ENCODE peak calls at places on chromosome 17, in six cellular contexts. One of them, this sample, is unnamed.

GRCh38 chr17:75635610-75636202 is 2.5 kb downstream of the SMIM5 start:
- DNase-seq in AG10803: no peak
- DNase-seq in smooth muscle cell of the brain vasculature: no peak
- DNase-seq in activated CD4-positive, alpha-beta T cell treated with anti-CD3 and anti-CD28 coated beads for 24 hours: no peak
- DNase-seq in epithelial cell of prostate: no peak
- DNase-seq in left ventricle myocardium superior: peak
- DNase-seq in this sample: no peak

GRCh38 chr17:416293-417206 is 63.9 kb upstream of the RPH3AL start:
- DNase-seq in AG10803: no peak
- DNase-seq in smooth muscle cell of the brain vasculature: no peak
- DNase-seq in activated CD4-positive, alpha-beta T cell treated with anti-CD3 and anti-CD28 coated beads for 24 hours: no peak
- DNase-seq in epithelial cell of prostate: no peak
- DNase-seq in left ventricle myocardium superior: no peak
- DNase-seq in this sample: no peak

GRCh38 chr17:36545465-36546417 is 1.0 kb downstream of the GGNBP2 start:
- DNase-seq in AG10803: peak
- DNase-seq in smooth muscle cell of the brain vasculature: peak
- DNase-seq in activated CD4-positive, alpha-beta T cell treated with anti-CD3 and anti-CD28 coated beads for 24 hours: peak
- DNase-seq in epithelial cell of prostate: peak
- DNase-seq in left ventricle myocardium superior: peak
- DNase-seq in this sample: peak

GRCh38 chr17:66755101-66755943 is 79.6 kb upstream of the CACNG5 start:
- DNase-seq in AG10803: no peak
- DNase-seq in smooth muscle cell of the brain vasculature: no peak
- DNase-seq in activated CD4-positive, alpha-beta T cell treated with anti-CD3 and anti-CD28 coated beads for 24 hours: no peak
- DNase-seq in epithelial cell of prostate: peak
- DNase-seq in left ventricle myocardium superior: no peak
- DNase-seq in this sample: no peak

GRCh38 chr17:62965149-62965648 is 836 bp upstream of the TANC2 start:
- DNase-seq in AG10803: no peak
- DNase-seq in smooth muscle cell of the brain vasculature: no peak
- DNase-seq in activated CD4-positive, alpha-beta T cell treated with anti-CD3 and anti-CD28 coated beads for 24 hours: no peak
- DNase-seq in epithelial cell of prostate: no peak
- DNase-seq in left ventricle myocardium superior: no peak
- DNase-seq in this sample: no peak

GRCh38 chr17:51000835-51001638 is 119.6 kb downstream of the SPAG9 start:
- DNase-seq in AG10803: peak
- DNase-seq in smooth muscle cell of the brain vasculature: peak
- DNase-seq in activated CD4-positive, alpha-beta T cell treated with anti-CD3 and anti-CD28 coated beads for 24 hours: no peak
- DNase-seq in epithelial cell of prostate: no peak
- DNase-seq in left ventricle myocardium superior: no peak
- DNase-seq in this sample: peak

GRCh38 chr17:41103896-41104295 is 1.3 kb upstream of the KRTAP4-9 start:
- DNase-seq in AG10803: no peak
- DNase-seq in smooth muscle cell of the brain vasculature: no peak
- DNase-seq in activated CD4-positive, alpha-beta T cell treated with anti-CD3 and anti-CD28 coated beads for 24 hours: no peak
- DNase-seq in epithelial cell of prostate: no peak
- DNase-seq in left ventricle myocardium superior: no peak
- DNase-seq in this sample: peak

GRCh38 chr17:4584835-4585187 is 482 bp downstream of the SMTNL2 start:
- DNase-seq in AG10803: no peak
- DNase-seq in smooth muscle cell of the brain vasculature: no peak
- DNase-seq in activated CD4-positive, alpha-beta T cell treated with anti-CD3 and anti-CD28 coated beads for 24 hours: no peak
- DNase-seq in epithelial cell of prostate: no peak
- DNase-seq in left ventricle myocardium superior: no peak
- DNase-seq in this sample: no peak

This sample was measured in EL.